ENCODE peak calls at places on chromosomes 6 and 20, in seven cellular contexts. A, G, U, F, M, O and Z are unnamed samples.

GRCh38 chr20:1003920-1004697 is 2.0 kb upstream of the RSPO4 start:
- DNase-seq in A (no peak), G (no peak), U (no peak), F (no peak), M (no peak), O (no peak), Z (no peak)

GRCh38 chr6:168039849-168040248 is 39.2 kb downstream of the FRMD1 start:
- DNase-seq in A (no peak), G (no peak), U (no peak), F (no peak), M (no peak), O (no peak), Z (peak)

GRCh38 chr6:46541556-46541955 is 50.3 kb upstream of the RCAN2 start:
- DNase-seq in A (no peak), G (no peak), U (no peak), F (no peak), M (no peak), O (no peak), Z (no peak)

GRCh38 chr6:36911946-36912555 is 26.3 kb downstream of the C6orf89 start:
- DNase-seq in A (no peak), G (peak), U (no peak), F (no peak), M (peak), O (no peak), Z (no peak)

GRCh38 chr20:47181056-47181862 is 175.2 kb downstream of the ZMYND8 start:
- DNase-seq in A (no peak), G (no peak), U (peak), F (no peak), M (no peak), O (no peak), Z (no peak)

GRCh38 chr6:120031837-120032236 is 682.3 kb upstream of the MAN1A1 start:
- DNase-seq in A (no peak), G (no peak), U (no peak), F (no peak), M (no peak), O (no peak), Z (no peak)

GRCh38 chr6:19803331-19804330 is 33.5 kb upstream of the ID4 start:
- DNase-seq in A (peak), G (no peak), U (no peak), F (peak), M (no peak), O (no peak), Z (peak)

GRCh38 chr6:11586574-11586973 is 49.0 kb downstream of the TMEM170B start:
- DNase-seq in A (no peak), G (no peak), U (no peak), F (no peak), M (no peak), O (no peak), Z (no peak)

GRCh38 chr6:91669154-91669903 is 1082.5 kb upstream of the MAP3K7 start:
- DNase-seq in A (no peak), G (no peak), U (no peak), F (no peak), M (no peak), O (peak), Z (peak)

GRCh38 chr6:152471459-152472070 is 165.6 kb downstream of the SYNE1 start:
- DNase-seq in A (no peak), G (no peak), U (no peak), F (no peak), M (no peak), O (peak), Z (no peak)

GRCh38 chr6:90222724-90223198 is 73.9 kb downstream of the BACH2 start:
- DNase-seq in A (no peak), G (no peak), U (no peak), F (no peak), M (no peak), O (no peak), Z (no peak)

GRCh38 chr20:62117658-62118057 is 4.6 kb upstream of the LSM14B start:
- DNase-seq in A (no peak), G (peak), U (no peak), F (no peak), M (peak), O (no peak), Z (no peak)

GRCh38 chr6:26065952-26066380 is 21.3 kb upstream of the HFE start:
- DNase-seq in A (peak), G (peak), U (peak), F (peak), M (peak), O (peak), Z (peak)